ENCODE peak calls at places on chromosome 5, in nine cellular contexts. Q is PC-3; E is GM06990; C is suprapubic skin; P is CD8-positive, alpha-beta T cell; L is Peyer's patch; O is endothelial cell; Z is progenitor cell of endocrine pancreas; M is tibial artery. W is an unnamed sample.

GRCh38 chr5:142109356-142110045 is 922 bp downstream of the NDFIP1 start:
- DNase-seq in Q (peak; percentile 2), E (no peak), C (no peak), P (no peak), L (peak; percentile 52), O (no peak), Z (no peak), M (no peak), W (peak; percentile 39)

GRCh38 chr5:160436017-160436416 is 14.4 kb downstream of the PTTG1 start:
- DNase-seq in Q (no peak), E (no peak), C (no peak), P (no peak), L (no peak), O (no peak), Z (no peak), M (no peak), W (no peak)

GRCh38 chr5:86152988-86153560 is 464.7 kb upstream of the COX7C start:
- DNase-seq in Q (no peak), E (no peak), C (no peak), P (no peak), L (no peak), O (no peak), Z (no peak), M (no peak), W (no peak)

GRCh38 chr5:173645437-173645807 is 29.0 kb upstream of the BOD1 start:
- DNase-seq in Q (no peak), E (no peak), C (peak; percentile 40), P (no peak), L (no peak), O (no peak), Z (no peak), M (no peak), W (no peak)

GRCh38 chr5:64074533-64074932 is 91.1 kb upstream of the RNF180 start:
- DNase-seq in Q (peak; percentile 76), E (no peak), C (no peak), P (no peak), L (no peak), O (peak; percentile 33), Z (no peak), M (no peak), W (peak; percentile 50)

GRCh38 chr5:56881571-56881970 is 27.8 kb upstream of the SETD9 start:
- DNase-seq in Q (no peak), E (no peak), C (no peak), P (no peak), L (no peak), O (no peak), Z (no peak), M (no peak), W (no peak)

GRCh38 chr5:98779264-98779877 is 5.9 kb downstream of the RGMB start:
- DNase-seq in Q (no peak), E (no peak), C (no peak), P (no peak), L (peak; percentile 60), O (no peak), Z (no peak), M (no peak), W (no peak)

GRCh38 chr5:143635146-143635752 is 176.7 kb upstream of the HMHB1 start:
- DNase-seq in Q (peak; percentile 63), E (no peak), C (no peak), P (no peak), L (no peak), O (no peak), Z (no peak), M (no peak), W (no peak)

GRCh38 chr5:72955768-72956323 is at the start of gene FCHO2:
- DNase-seq in Q (peak; percentile 97), E (peak; percentile 90), C (peak; percentile 99), P (peak; percentile 98), L (peak; percentile 99), O (peak; percentile 99), Z (peak; percentile 98), M (peak; percentile 98), W (peak; percentile 97)

GRCh38 chr5:154330097-154330667 is 115.6 kb upstream of the SAP30L start:
- DNase-seq in Q (no peak), E (no peak), C (no peak), P (no peak), L (no peak), O (no peak), Z (no peak), M (no peak), W (no peak)

GRCh38 chr5:94082405-94082804 is 341.0 kb upstream of the POU5F2 start:
- DNase-seq in Q (no peak), E (no peak), C (no peak), P (no peak), L (no peak), O (no peak), Z (no peak), M (no peak), W (no peak)

GRCh38 chr5:174317261-174317894 is 271.9 kb downstream of the NSG2 start:
- DNase-seq in Q (peak; percentile 80), E (no peak), C (peak; percentile 66), P (no peak), L (peak; percentile 46), O (peak; percentile 68), Z (peak; percentile 39), M (peak; percentile 64), W (no peak)

GRCh38 chr5:87825583-87825982 is 412.9 kb upstream of the CCNH start:
- DNase-seq in Q (peak; percentile 27), E (no peak), C (no peak), P (no peak), L (no peak), O (no peak), Z (no peak), M (no peak), W (no peak)

GRCh38 chr5:1975406-1975715 is 92.6 kb upstream of the IRX4 start:
- DNase-seq in Q (no peak), E (no peak), C (no peak), P (no peak), L (no peak), O (no peak), Z (no peak), M (no peak), W (no peak)

GRCh38 chr5:1974081-1974480 is 91.4 kb upstream of the IRX4 start:
- DNase-seq in Q (no peak), E (no peak), C (no peak), P (no peak), L (no peak), O (no peak), Z (no peak), M (no peak), W (no peak)

GRCh38 chr5:1974501-1975405 is 92.0 kb upstream of the IRX4 start:
- DNase-seq in Q (no peak), E (no peak), C (no peak), P (no peak), L (no peak), O (no peak), Z (no peak), M (no peak), W (no peak)

GRCh38 chr5:1973391-1974013 is 90.8 kb upstream of the IRX4 start:
- DNase-seq in Q (no peak), E (no peak), C (no peak), P (no peak), L (no peak), O (no peak), Z (no peak), M (no peak), W (no peak)

DNA sequence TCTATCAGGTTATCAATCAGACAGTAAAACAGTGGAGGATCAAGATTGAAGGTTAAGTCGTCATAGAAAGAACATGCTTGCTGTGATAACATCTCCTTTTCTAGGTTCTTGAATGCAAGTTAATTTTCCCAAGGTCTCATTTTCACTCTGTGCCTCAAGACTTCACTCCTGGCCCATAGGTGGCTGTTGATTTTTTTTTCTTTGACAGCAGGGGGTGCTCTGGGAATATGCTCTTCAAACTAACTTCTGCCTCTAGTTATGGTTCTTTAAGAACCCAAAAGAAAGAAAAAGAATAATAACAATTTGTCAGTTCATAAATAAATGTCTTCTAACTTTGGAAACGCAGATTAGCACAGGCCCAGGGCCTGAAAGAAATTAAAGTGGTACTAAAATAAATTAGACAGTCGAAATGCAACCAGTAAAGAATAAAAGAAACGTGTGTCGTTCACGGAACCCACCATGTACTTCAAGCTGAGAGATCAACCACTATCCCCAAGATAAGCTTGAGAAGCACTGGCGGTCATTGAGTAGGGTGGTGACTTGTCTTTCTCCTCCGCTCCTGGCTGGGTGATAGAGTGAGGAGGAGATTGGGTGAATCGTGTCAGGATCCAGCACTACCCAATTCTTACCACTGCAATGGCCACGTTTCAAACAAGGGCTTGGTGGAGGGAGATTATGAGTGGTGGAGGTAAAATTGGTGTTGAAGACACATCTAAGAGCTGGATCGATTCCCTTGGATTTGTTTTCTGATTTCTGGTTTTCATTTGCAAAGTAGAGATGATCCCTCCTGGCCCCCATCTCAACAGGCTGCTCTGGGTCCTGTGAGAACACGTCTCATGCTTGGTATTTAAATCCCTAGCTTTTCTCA is 93.4 kb upstream of the IRX4 start:
- DNase-seq in Q (peak; percentile 23), E (no peak), C (no peak), P (no peak), L (no peak), O (no peak), Z (no peak), M (no peak), W (no peak)
- TF ChIP-seq CTCF in Q (peak; percentile 46), E (peak; percentile 18), C (no peak), P (no peak), L (no peak), O (no peak), Z (peak; percentile 10), M (no peak), W (peak; percentile 1)

GRCh38 chr5:133773247-133774202 is 161.2 kb upstream of the FSTL4 start:
- DNase-seq in Q (no peak), E (no peak), C (no peak), P (no peak), L (no peak), O (no peak), Z (no peak), M (no peak), W (no peak)
- TF ChIP-seq CTCF in Q (no peak), E (no peak), C (no peak), P (no peak), L (no peak), O (no peak), Z (no peak), M (no peak), W (peak; percentile 9)

DNA sequence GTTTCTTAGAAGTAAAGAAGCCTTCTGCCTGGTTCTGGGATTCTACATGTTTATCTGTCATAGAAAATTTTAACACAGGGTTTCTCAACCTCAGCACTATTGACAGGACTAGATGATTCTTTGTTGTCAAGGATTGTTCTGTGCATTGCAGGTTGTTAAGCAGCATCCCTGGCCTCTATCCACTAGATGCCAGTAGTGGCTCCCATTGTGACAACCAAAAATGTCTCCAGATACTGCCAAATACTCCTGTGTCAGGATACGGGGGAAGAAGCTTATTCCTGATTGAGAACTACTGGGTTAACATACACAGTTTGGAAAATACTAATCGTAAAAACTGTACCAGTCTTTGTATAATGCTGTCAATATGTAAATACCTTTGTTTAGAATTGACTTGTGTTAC is 167.1 kb downstream of the NIPBL start:
- DNase-seq in Q (peak; percentile 37), E (no peak), C (no peak), P (no peak), L (no peak), O (no peak), Z (no peak), M (no peak), W (no peak)
- TF ChIP-seq CTCF in Q (peak; percentile 46), E (peak; percentile 25), C (no peak), P (no peak), L (no peak), O (no peak), Z (no peak), M (no peak), W (peak; percentile 28)

DNA sequence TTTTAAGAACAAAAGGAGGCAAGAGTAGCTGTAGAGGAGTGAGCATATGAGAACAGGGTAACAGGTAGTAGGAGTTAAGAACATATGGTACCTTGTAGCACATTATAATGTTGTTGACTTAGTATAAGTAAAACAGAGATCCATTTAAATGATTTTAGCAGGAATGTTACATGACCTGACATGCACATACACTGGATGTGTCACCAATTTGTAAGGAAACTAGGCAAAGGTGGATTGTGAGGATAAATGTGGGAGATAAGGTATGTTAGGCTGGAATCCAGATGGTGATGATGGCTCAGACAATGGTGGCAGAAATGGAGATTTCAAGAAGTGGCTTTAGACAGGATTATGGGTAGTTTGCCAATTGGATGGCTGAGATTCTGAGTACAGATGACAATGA is 443.1 kb upstream of the DAB2 start:
- DNase-seq in Q (no peak), E (no peak), C (no peak), P (no peak), L (no peak), O (no peak), Z (no peak), M (no peak), W (no peak)
- TF ChIP-seq CTCF in Q (no peak), E (no peak), C (no peak), P (no peak), L (no peak), O (no peak), Z (no peak), M (no peak), W (no peak)